ENCODE peak calls at places on chromosomes 7 and 10, in five cellular contexts. L is IMR-90, C is H1, K is mesenchymal stem cell, W is neuronal stem cell. D is an unnamed sample.

GRCh38 chr7:148589640-148590039 is 926 bp upstream of the C7orf33 start:
- DNase-seq in L (no peak), K (no peak), W (no peak), C (no peak), D (peak; percentile 27)

GRCh38 chr7:100678291-100678984 is 4.9 kb downstream of the GNB2 start:
- DNase-seq in W (no peak), C (peak; percentile 59), K (no peak), L (no peak), D (no peak)

GRCh38 chr10:15374561-15374960 is 3.5 kb upstream of the FAM171A1 start:
- DNase-seq in C (no peak), L (no peak), W (no peak), K (no peak), D (no peak)

GRCh38 chr7:55526329-55526728 is 46.0 kb downstream of the VOPP1 start:
- DNase-seq in L (no peak), W (no peak), K (no peak), C (no peak), D (no peak)

GRCh38 chr10:75395171-75395954 is 6.2 kb downstream of the ZNF503 start:
- DNase-seq in L (peak; percentile 48), K (peak; percentile 62), C (peak; percentile 90), W (peak; percentile 73), D (peak; percentile 59)

GRCh38 chr7:154912921-154913644 is 89.8 kb downstream of the PAXIP1 start:
- DNase-seq in K (no peak), C (no peak), W (no peak), L (no peak), D (no peak)

GRCh38 chr10:69014171-69014570 is 25.6 kb downstream of the KIFBP start:
- DNase-seq in L (peak; percentile 66), K (peak; percentile 19), W (no peak), C (no peak), D (no peak)

GRCh38 chr7:107857541-107857912 is 33.5 kb upstream of the DLD start:
- DNase-seq in K (no peak), C (no peak), L (peak; percentile 33), W (no peak), D (no peak)

GRCh38 chr10:78623577-78624215 is 445.1 kb upstream of the ZMIZ1 start:
- DNase-seq in L (peak; percentile 90), C (no peak), W (no peak), K (peak; percentile 75), D (no peak)

GRCh38 chr10:118497227-118497626 is 98.2 kb downstream of the PRLHR start:
- DNase-seq in W (no peak), C (peak; percentile 13), L (no peak), K (no peak), D (no peak)

GRCh38 chr10:70634011-70634410 is 31.5 kb upstream of the PRF1 start:
- DNase-seq in K (no peak), W (no peak), C (peak; percentile 53), L (no peak), D (peak; percentile 72)

GRCh38 chr10:104139221-104139620 is 17.2 kb downstream of the SFR1 start:
- DNase-seq in C (no peak), L (no peak), W (no peak), K (no peak), D (no peak)

GRCh38 chr10:646118-646524 is 43.3 kb downstream of the DIP2C start:
- DNase-seq in C (no peak), K (no peak), W (no peak), L (no peak), D (peak; percentile 15)

GRCh38 chr7:82985144-82985802 is 177.4 kb downstream of the PCLO start:
- DNase-seq in K (no peak), C (no peak), L (no peak), W (no peak), D (no peak)

GRCh38 chr10:69055241-69055640 is 32.7 kb upstream of the SRGN start:
- DNase-seq in K (no peak), C (no peak), W (no peak), L (no peak), D (no peak)

GRCh38 chr10:22714524-22715289 is at the start of gene PIP4K2A:
- DNase-seq in L (peak; percentile 67), W (peak; percentile 59), K (peak; percentile 71), C (peak; percentile 68), D (peak; percentile 63)

GRCh38 chr7:26868841-26869505 is 4.6 kb upstream of the SKAP2 start:
- DNase-seq in K (no peak), W (no peak), C (no peak), L (peak; percentile 31), D (no peak)

DNA sequence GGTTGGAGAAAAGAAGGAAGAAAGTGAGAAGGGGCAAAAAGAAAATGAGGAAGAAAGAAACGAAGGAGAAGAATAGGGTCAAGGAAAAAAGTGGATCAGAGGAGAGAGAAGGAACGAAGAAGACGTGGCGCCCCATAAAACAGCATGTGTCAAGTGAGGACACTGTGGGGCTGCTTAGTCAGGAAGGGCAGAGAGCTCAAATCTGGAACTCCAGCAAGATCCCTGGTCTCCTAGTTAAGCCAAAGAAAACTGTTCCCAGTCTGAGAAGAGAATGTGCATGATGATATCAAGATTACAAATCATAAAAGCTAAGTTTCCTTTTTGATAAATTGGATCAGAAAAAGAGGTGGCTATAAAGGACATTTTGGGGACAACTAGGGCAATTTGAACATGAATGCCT is 33.0 kb downstream of the CREB3L2 start:
- DNase-seq in K (no peak), L (no peak), C (no peak), W (no peak), D (no peak)
- H3K4ac ChIP-seq in K (no peak overlapping the region), L (peak overlapping the region; percentile 27), C (no peak overlapping the region), W (no peak overlapping the region), D (no peak overlapping the region)

GRCh38 chr7:91266067-91266930 is 2.1 kb downstream of the FZD1 start:
- DNase-seq in L (peak; percentile 47), W (no peak), K (no peak), C (peak; percentile 56), D (no peak)
- H2BK15ac ChIP-seq in L (peak overlapping the region; percentile 55), W (peak overlapping the region; percentile 91), K (no peak overlapping the region), C (peak overlapping the region; percentile 24), D (no peak overlapping the region)

GRCh38 chr7:85095816-85096215 is 91.0 kb downstream of the SEMA3D start:
- DNase-seq in W (no peak), C (no peak), L (peak; percentile 40), K (no peak), D (no peak)

GRCh38 chr7:85095357-85095756 is 91.5 kb downstream of the SEMA3D start:
- DNase-seq in C (no peak), W (no peak), K (no peak), L (no peak), D (no peak)

GRCh38 chr7:85091568-85091928 is 95.3 kb downstream of the SEMA3D start:
- DNase-seq in K (no peak), L (no peak), C (no peak), W (no peak), D (no peak)

GRCh38 chr7:85090919-85091567 is 95.8 kb downstream of the SEMA3D start:
- DNase-seq in L (no peak), C (no peak), W (no peak), K (no peak), D (no peak)

DNA sequence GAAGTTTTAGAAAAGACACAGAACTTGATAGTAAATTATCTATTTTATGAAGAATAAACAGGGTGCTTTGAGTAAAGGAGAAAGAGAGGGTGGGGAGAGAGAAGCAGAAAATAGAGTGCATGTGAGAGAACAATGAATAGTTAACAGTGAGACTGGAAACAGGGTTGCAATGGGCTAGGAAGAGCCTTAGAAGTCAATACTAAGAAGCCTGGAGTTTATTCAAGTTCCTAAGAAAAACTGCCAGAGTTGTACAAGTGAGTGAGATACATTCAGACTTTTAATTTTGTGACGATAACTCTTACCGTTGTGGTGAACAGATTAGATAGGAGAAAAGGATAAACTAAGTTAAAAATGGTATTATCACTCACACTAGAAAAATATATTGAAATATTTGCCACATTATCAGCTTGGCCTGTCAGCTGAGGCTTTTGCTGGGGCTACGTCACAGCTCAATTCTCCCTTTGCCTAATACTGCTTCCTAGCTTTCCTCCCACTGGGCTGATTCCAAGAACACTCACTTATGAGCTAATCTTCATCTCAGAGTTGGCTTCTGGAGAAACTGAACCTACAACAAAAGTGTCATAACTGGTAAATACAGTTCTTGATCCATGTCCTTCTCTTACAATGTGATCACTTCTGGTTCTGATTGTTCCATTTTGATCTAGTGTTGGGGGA is 92.7 kb downstream of the SEMA3D start:
- DNase-seq in L (peak; percentile 17), C (no peak), W (no peak), K (no peak), D (no peak)
- H4K8ac ChIP-seq in L (no peak overlapping the region), C (no peak overlapping the region), W (no peak overlapping the region), K (no peak overlapping the region), D (no peak overlapping the region)

DNA sequence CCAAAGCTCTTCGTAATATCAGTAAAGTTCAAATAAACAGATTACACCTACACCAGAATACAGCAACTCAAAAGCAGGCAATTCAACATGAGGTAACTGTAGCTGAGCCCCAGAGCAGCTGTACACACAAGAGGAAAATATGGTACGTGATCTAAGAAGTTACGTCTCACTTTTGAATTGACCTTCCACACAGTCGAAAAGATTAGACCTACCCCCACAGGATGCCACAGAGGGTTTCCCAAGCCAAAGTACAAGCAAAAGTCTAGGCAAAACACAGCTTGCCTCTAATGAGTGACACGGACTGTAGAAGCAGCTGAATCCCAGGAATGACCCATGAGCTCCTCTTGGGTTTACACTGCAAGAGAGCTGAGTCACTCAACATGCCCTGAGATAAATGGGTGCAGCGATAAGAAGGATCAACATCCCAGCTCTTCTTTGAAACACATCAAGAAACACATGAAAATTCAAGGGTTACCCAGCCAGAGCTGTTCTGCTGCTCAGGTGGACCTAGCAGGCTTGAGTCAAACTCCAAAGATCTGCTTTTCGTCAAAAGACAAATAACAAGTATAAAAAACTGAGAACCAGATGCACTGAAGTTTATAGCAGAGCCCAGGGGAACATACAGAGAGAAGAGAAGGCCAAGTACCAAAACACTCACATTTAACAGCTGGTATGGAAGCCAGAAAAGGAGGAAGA is 9.7 kb downstream of the CREB3L2 start:
- DNase-seq in W (no peak), K (peak; percentile 97), L (peak; percentile 97), C (no peak), D (no peak)
- H3K4ac ChIP-seq in W (no peak overlapping the region), K (no peak overlapping the region), L (peak overlapping the region; percentile 89), C (no peak overlapping the region), D (no peak overlapping the region)